ENCODE peak calls at places on chromosomes 2 and 18, in seven cellular contexts. E is H1, S is HepG2, B is IMR-90, D is GM12878, Z is K562, N is endothelial cell of umbilical vein. U is an unnamed sample. For H4K20me1, the result is how much of the 10 kb centered on the place peaks cover.

GRCh38 chr2:160390544-160391258 is 102.9 kb downstream of the RBMS1 start:
- DNase-seq in E (no peak), S (no peak), B (peak), D (no peak), Z (no peak), N (no peak), U (no peak)

GRCh38 chr2:43311276-43311675 is 84.9 kb upstream of the ZFP36L2 start:
- DNase-seq in E (no peak), S (peak), B (peak), D (no peak), Z (no peak), N (peak), U (no peak)

GRCh38 chr18:62329676-62330454 is 4.8 kb downstream of the TNFRSF11A start:
- DNase-seq in E (no peak), S (peak), B (peak), D (no peak), Z (no peak), N (peak), U (no peak)

GRCh38 chr2:78439122-78439521 is 586.4 kb upstream of the REG3G start:
- DNase-seq in E (no peak), S (no peak), B (no peak), D (no peak), Z (no peak), N (no peak), U (no peak)

GRCh38 chr2:41722668-41723369 is 325.0 kb upstream of the PKDCC start:
- DNase-seq in E (no peak), S (no peak), B (peak), D (no peak), Z (no peak), N (peak), U (no peak)

GRCh38 chr2:96530474-96531357 is 5.8 kb upstream of the ARID5A start:
- DNase-seq in E (no peak), S (no peak), B (no peak), D (no peak), Z (no peak), N (no peak), U (no peak)

GRCh38 chr18:22314001-22314400 is 103.7 kb downstream of the CTAGE1 start:
- DNase-seq in E (no peak), S (no peak), B (peak), D (no peak), Z (no peak), N (no peak), U (no peak)

GRCh38 chr18:77068890-77069312 is 63.7 kb downstream of the MBP start:
- DNase-seq in E (no peak), S (no peak), B (peak), D (no peak), Z (no peak), N (no peak), U (no peak)

GRCh38 chr2:214774108-214774507 is 35.4 kb downstream of the BARD1 start:
- DNase-seq in E (no peak), S (no peak), B (peak), D (no peak), Z (no peak), N (peak), U (no peak)

GRCh38 chr18:74957588-74958224 is 251.2 kb downstream of the PTGR3 start:
- DNase-seq in E (no peak), S (no peak), B (no peak), D (no peak), Z (no peak), N (no peak), U (no peak)

GRCh38 chr2:50547521-50547920 is 484.4 kb downstream of the NRXN1 start:
- DNase-seq in E (no peak), S (no peak), B (peak), D (no peak), Z (no peak), N (no peak), U (no peak)

GRCh38 chr2:223109341-223109740 is 57.4 kb downstream of the KCNE4 start:
- DNase-seq in E (no peak), S (no peak), B (no peak), D (no peak), Z (no peak), N (no peak), U (no peak)

GRCh38 chr2:119960821-119961220 is 52.1 kb upstream of the EPB41L5 start:
- DNase-seq in E (no peak), S (no peak), B (peak), D (no peak), Z (no peak), N (no peak), U (no peak)

GRCh38 chr2:108184421-108184820 is 55.3 kb upstream of the SULT1C3 start:
- DNase-seq in E (no peak), S (peak), B (peak), D (no peak), Z (peak), N (no peak), U (peak)

GRCh38 chr2:172639823-172640222 is 83.9 kb downstream of the PDK1 start:
- DNase-seq in E (no peak), S (no peak), B (peak), D (no peak), Z (no peak), N (no peak), U (no peak)

GRCh38 chr18:66495844-66496243 is 108.0 kb downstream of the CDH19 start:
- DNase-seq in E (peak), S (peak), B (no peak), D (no peak), Z (no peak), N (peak), U (no peak)

DNA sequence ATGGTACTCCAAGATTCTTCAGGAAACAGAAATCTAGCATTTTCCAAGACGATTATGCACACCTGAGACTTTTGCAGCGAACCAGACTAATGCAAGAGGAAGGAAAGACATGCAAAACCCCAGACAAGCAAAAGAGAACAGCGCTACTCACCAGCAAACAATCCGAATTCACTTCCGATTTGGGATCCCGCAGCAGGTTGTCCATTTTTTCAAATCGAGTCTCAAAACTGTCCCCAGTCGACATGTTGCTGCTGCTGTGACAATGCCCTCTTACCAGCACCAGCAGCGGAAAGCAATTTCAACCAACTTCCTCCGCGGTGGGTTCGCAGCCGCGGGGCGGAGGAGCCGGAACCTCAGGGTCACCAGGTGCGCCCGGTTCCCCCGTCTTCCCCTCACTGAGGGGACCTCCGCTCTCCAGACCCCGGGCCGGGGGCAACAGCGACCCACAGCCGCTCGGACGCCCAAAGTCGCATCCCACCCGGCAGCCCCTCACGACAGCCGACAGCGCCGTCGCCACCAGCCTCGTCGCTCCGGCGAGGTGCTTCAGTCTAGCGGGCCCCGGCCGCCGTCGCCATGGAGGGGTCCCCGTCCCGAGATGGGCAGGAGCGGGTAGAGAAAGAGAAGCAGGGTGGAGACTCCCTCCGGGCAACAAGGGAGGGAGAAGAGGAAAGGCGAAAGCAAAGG is 804 bp downstream of the ROCK1 start:
- DNase-seq in E (no peak), S (no peak), B (peak), D (no peak), Z (peak), N (no peak), U (no peak)
- TF ChIP-seq POLR2A in E (no peak), S (no peak), B (peak), D (peak), Z (no peak), N (no peak), U (no peak)

DNA sequence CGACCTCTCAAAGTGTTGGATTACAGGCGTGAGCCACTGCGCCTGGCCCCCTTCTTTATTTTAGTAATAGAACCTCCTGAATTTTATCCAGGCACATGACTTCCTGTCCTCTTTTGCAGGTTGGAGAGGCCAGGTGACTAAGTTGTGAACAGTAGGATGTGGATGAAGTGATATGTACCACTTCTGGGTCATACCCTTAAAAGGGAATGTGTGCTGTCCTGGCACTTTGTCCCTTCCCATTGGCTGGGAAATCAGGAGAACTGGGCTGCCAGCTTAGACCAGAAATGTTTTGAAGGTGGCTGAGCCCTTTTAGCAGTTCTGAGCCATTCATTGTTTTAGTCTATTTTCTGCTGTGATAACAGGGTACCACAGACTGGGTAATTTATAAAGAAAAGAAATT is 79.0 kb downstream of the TTC27 start:
- DNase-seq in E (no peak), S (no peak), B (no peak), D (no peak), Z (no peak), N (no peak), U (no peak)
- H4K20me1 ChIP-seq in E (under half), S (under half), B (under half), D (under half), Z (under half), N (under half), U (under half)

GRCh38 chr2:111995148-111995547 is 59.9 kb upstream of the TMEM87B start:
- DNase-seq in E (no peak), S (peak), B (no peak), D (no peak), Z (no peak), N (no peak), U (no peak)
- TF ChIP-seq POLR2A in E (no peak), S (no peak), B (no peak), D (no peak), Z (no peak), N (no peak), U (no peak)

GRCh38 chr2:22517141-22517540 is 867.8 kb upstream of the KLHL29 start:
- DNase-seq in E (no peak), S (no peak), B (no peak), D (no peak), Z (no peak), N (no peak), U (no peak)

GRCh38 chr2:22513563-22513962 is 871.4 kb upstream of the KLHL29 start:
- DNase-seq in E (no peak), S (no peak), B (no peak), D (no peak), Z (no peak), N (no peak), U (no peak)
- H4K20me1 ChIP-seq in E (under half), S (under half), B (under half), D (under half), Z (under half), N (under half), U (under half)

DNA sequence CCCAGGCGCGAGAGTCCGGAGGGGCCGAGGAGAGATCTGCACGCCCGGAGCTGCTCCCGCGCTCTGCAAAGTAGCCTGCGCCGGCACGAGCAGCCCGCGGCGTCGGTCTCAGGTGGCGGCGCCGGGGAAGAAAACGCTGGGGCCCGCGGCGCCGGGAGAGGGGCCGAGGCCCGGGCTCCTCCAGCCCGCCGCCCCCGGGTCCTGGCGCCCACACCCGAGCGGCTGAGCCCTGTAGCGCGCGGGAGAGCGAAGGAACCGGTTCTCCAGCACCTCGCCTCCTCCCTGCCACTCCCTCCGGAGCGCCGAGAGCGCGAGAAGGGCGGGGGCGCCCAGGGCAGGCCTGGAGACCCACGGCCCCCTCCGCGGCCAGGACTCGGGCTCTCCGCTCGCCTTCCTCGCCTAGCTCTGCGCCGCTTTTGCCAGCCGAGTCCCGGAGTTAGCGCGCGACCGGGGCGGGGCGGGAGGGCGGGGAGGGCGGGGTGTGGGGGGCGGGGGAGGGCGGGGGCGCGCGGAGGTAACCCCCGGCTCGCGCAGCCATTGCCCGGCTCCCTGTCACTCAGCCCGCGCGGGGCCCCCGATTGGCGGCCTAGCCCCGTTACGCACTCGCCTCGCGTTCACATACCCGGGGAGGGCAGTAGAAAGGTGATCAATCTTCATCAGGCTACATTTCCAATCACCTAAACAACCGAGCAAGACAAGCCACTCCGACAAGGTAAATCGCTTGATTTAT is at the start of gene OTX1:
- DNase-seq in E (no peak), S (peak), B (peak), D (peak), Z (peak), N (peak), U (peak)
- TF ChIP-seq POLR2A in E (no peak), S (peak), B (no peak), D (peak), Z (peak), N (no peak), U (peak)

DNA sequence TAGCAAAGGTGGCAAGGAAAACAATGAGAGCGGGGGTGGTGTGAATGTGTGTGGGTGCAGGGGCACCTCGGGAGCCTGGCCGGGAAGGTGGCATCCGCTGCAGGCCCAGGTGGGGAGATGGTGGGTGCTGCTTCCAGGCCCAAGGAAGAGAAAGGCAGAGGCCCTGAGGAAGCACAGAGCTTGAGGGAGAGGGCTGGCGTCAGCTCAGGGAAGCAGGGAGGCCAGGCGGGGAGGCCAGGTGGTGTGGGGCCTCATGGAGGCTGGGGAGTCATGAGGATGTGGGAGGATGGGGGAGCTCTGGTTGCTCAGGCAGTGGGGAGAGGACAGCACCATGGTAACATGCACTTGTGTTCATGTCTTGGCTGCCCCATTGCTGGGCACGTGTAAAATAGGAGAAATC is 43.3 kb downstream of the AGAP1 start:
- DNase-seq in E (no peak), S (no peak), B (no peak), D (no peak), Z (no peak), N (no peak), U (no peak)
- H4K20me1 ChIP-seq in E (under half), S (under half), B (half or more), D (under half), Z (under half), N (under half), U (under half)

GRCh38 chr2:85413592-85414421 is 3.6 kb upstream of the CAPG start:
- DNase-seq in E (no peak), S (no peak), B (peak), D (no peak), Z (peak), N (peak), U (no peak)
- TF ChIP-seq POLR2A in E (no peak), S (no peak), B (no peak), D (no peak), Z (peak), N (no peak), U (peak)

DNA sequence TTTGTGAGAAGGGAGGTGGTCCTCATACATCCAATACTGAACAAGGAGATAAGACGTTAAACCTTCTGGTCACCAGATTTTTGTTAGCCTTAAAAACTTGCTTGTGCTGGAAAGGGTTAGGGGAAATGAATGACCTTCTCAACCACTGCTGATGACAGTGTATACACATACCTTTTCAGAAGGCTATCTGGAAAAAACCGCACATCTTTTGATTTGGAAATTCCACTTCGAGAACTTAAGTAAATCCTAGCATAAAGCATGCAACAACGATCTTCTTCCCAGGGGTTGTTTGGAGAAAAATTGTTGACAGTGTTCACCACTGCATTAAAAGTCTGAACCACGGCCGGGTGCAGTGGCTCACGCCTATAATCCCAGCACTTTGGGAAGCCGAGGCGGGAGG is 7.6 kb downstream of the YWHAQ start:
- DNase-seq in E (no peak), S (no peak), B (peak), D (no peak), Z (no peak), N (no peak), U (no peak)
- H4K20me1 ChIP-seq in E (under half), S (half or more), B (half or more), D (under half), Z (under half), N (under half), U (half or more)

GRCh38 chr18:3594760-3595241 is 144.8 kb downstream of the TGIF1 start:
- DNase-seq in E (no peak), S (peak), B (peak), D (no peak), Z (no peak), N (no peak), U (no peak)

GRCh38 chr18:3597159-3597977 is 147.4 kb downstream of the TGIF1 start:
- DNase-seq in E (no peak), S (no peak), B (peak), D (no peak), Z (no peak), N (no peak), U (no peak)

GRCh38 chr18:3593904-3594759 is 144.2 kb downstream of the TGIF1 start:
- DNase-seq in E (peak), S (peak), B (peak), D (peak), Z (peak), N (peak), U (peak)

GRCh38 chr18:3596324-3597158 is 146.6 kb downstream of the TGIF1 start:
- DNase-seq in E (no peak), S (peak), B (peak), D (no peak), Z (peak), N (peak), U (no peak)

GRCh38 chr18:3595282-3596273 is 145.6 kb downstream of the TGIF1 start:
- DNase-seq in E (no peak), S (peak), B (peak), D (peak), Z (peak), N (peak), U (no peak)
- TF ChIP-seq POLR2A in E (no peak), S (peak), B (peak), D (peak), Z (no peak), N (peak), U (no peak)

GRCh38 chr2:47165001-47165555 is 10.0 kb upstream of the STPG4 start:
- DNase-seq in E (no peak), S (no peak), B (peak), D (no peak), Z (no peak), N (no peak), U (no peak)

GRCh38 chr2:47160207-47160606 is 5.1 kb upstream of the STPG4 start:
- DNase-seq in E (no peak), S (peak), B (no peak), D (no peak), Z (no peak), N (no peak), U (no peak)

GRCh38 chr2:47161475-47161874 is 6.4 kb upstream of the STPG4 start:
- DNase-seq in E (no peak), S (no peak), B (no peak), D (no peak), Z (no peak), N (no peak), U (no peak)

GRCh38 chr2:47159627-47160026 is 4.5 kb upstream of the STPG4 start:
- DNase-seq in E (no peak), S (no peak), B (no peak), D (no peak), Z (no peak), N (no peak), U (no peak)

GRCh38 chr2:47162780-47163179 is 7.7 kb upstream of the STPG4 start:
- DNase-seq in E (no peak), S (no peak), B (no peak), D (no peak), Z (no peak), N (no peak), U (no peak)
- H4K20me1 ChIP-seq in E (under half), S (half or more), B (half or more), D (under half), Z (under half), N (under half), U (under half)

U was measured in HCT116.